ENCODE peak calls at places on chromosomes 11 and 22, in eight cellular contexts. Q, E, F, S, B, M, G and P are unnamed samples.

GRCh38 chr11:32005786-32006406 is 85.0 kb upstream of the RCN1 start:
- DNase-seq in Q (no peak), E (no peak), F (no peak), S (no peak), B (no peak), M (no peak), G (no peak), P (no peak)

GRCh38 chr22:31100762-31101525 is 6.4 kb downstream of the SELENOM start:
- DNase-seq in Q (no peak), E (no peak), F (no peak), S (no peak), B (no peak), M (no peak), G (no peak), P (no peak)

GRCh38 chr22:20964090-20964798 is 2.8 kb upstream of the AIFM3 start:
- DNase-seq in Q (no peak), E (no peak), F (no peak), S (no peak), B (no peak), M (no peak), G (no peak), P (no peak)

GRCh38 chr11:108616549-108616948 is 23.0 kb upstream of the EXPH5 start:
- DNase-seq in Q (no peak), E (peak; percentile 49), F (peak; percentile 85), S (no peak), B (no peak), M (no peak), G (peak; percentile 17), P (no peak)

GRCh38 chr11:75523189-75523588 is 2.6 kb downstream of the GDPD5 start:
- DNase-seq in Q (no peak), E (no peak), F (no peak), S (no peak), B (no peak), M (no peak), G (no peak), P (no peak)

GRCh38 chr22:40818192-40818746 is 877 bp downstream of the SLC25A17 start:
- DNase-seq in Q (no peak), E (no peak), F (no peak), S (no peak), B (no peak), M (no peak), G (no peak), P (no peak)

GRCh38 chr11:120336641-120337132 is 474 bp downstream of the ARHGEF12 start:
- DNase-seq in Q (peak; percentile 62), E (no peak), F (no peak), S (peak; percentile 77), B (peak; percentile 84), M (no peak), G (peak; percentile 47), P (peak; percentile 92)

GRCh38 chr11:69636512-69636866 is 4.5 kb upstream of the CCND1 start:
- DNase-seq in Q (peak; percentile 73), E (no peak), F (no peak), S (peak; percentile 82), B (no peak), M (peak; percentile 62), G (peak; percentile 93), P (peak; percentile 55)

GRCh38 chr11:117953029-117953671 is 23.9 kb upstream of the TMPRSS13 start:
- DNase-seq in Q (no peak), E (no peak), F (no peak), S (no peak), B (no peak), M (no peak), G (no peak), P (no peak)

GRCh38 chr22:30414525-30415047 is 11.0 kb upstream of the MTFP1 start:
- DNase-seq in Q (no peak), E (no peak), F (no peak), S (no peak), B (no peak), M (no peak), G (no peak), P (no peak)

GRCh38 chr22:44807915-44808690 is 55.7 kb downstream of the ARHGAP8 start:
- DNase-seq in Q (no peak), E (peak; percentile 15), F (no peak), S (no peak), B (no peak), M (no peak), G (peak; percentile 78), P (no peak)

GRCh38 chr22:24361976-24362646 is 65.3 kb upstream of the ADORA2A start:
- DNase-seq in Q (no peak), E (no peak), F (no peak), S (no peak), B (no peak), M (no peak), G (no peak), P (no peak)

GRCh38 chr22:40401532-40401931 is 31.1 kb downstream of the SGSM3 start:
- DNase-seq in Q (no peak), E (no peak), F (no peak), S (no peak), B (no peak), M (no peak), G (no peak), P (no peak)

DNA sequence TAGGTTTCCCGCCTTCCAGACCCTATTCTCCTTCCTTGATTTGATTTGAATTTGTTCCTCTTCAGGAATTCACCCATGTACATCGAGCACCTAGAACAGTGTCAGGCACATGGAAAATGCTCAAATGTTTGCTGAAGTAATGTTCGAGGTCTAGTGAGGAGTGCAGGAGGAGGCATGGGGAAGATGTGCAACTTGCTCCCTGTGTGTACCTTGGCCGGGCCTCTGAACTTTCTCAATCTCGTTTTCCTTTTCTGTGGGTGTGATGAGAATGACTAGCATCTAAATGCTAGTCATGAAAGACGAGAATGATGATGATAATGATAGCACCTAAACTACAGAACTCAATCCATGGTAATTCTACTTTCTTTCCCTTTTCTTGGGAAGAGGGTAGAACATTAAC is 279.1 kb upstream of the PLET1 start:
- DNase-seq in Q (no peak), E (no peak), F (no peak), S (no peak), B (no peak), M (no peak), G (no peak), P (no peak)
- H3K4me3 ChIP-seq in Q (no peak overlapping the region), E (no peak overlapping the region), F (no peak overlapping the region), S (no peak overlapping the region), B (no peak overlapping the region), M (no peak overlapping the region), G (no peak overlapping the region), P (no peak overlapping the region)

GRCh38 chr11:122778148-122778547 is 60.2 kb upstream of the CRTAM start:
- DNase-seq in Q (no peak), E (no peak), F (no peak), S (no peak), B (no peak), M (no peak), G (no peak), P (no peak)

GRCh38 chr11:122781378-122782040 is 56.8 kb upstream of the CRTAM start:
- DNase-seq in Q (peak; percentile 85), E (peak; percentile 58), F (peak; percentile 63), S (peak; percentile 95), B (peak; percentile 90), M (peak; percentile 84), G (peak; percentile 98), P (no peak)

GRCh38 chr11:122780296-122780949 is 57.9 kb upstream of the CRTAM start:
- DNase-seq in Q (no peak), E (no peak), F (no peak), S (no peak), B (no peak), M (no peak), G (no peak), P (no peak)

GRCh38 chr11:122776546-122776945 is 61.8 kb upstream of the CRTAM start:
- DNase-seq in Q (no peak), E (no peak), F (no peak), S (no peak), B (no peak), M (no peak), G (no peak), P (no peak)

DNA sequence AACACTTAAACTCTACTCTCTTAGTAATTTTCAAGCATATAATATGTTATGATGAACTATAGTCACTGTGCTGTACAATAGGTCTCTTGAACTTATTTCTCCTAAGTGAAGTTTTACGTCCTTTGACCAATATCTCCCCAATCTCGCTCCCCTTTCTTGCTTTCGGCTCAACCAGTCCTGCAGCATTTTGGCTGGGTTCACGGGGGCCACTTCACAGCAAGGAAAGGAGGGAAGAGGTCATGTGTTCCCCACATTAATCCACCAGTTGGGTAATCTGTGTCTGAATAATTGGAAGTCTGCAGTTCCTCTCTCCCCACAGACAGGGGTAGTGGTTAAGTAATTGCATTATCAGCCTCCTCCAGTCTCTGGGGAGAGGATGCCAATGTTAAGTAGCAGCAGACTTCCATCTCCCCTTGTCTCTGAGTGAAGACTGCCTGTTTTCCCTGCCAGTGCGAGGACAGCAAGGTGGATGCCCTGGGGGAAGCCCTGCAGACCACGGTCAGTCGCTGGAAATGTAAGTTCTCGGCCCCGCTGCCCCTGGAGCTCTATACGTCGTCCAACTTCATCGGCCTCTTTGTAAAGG is 59.2 kb upstream of the CRTAM start:
- DNase-seq in Q (no peak), E (no peak), F (no peak), S (no peak), B (no peak), M (no peak), G (no peak), P (no peak)
- TF ChIP-seq POLR2AphosphoS5 in Q (no peak), E (no peak), F (no peak), S (no peak), B (no peak), M (no peak), G (no peak), P (no peak)

DNA sequence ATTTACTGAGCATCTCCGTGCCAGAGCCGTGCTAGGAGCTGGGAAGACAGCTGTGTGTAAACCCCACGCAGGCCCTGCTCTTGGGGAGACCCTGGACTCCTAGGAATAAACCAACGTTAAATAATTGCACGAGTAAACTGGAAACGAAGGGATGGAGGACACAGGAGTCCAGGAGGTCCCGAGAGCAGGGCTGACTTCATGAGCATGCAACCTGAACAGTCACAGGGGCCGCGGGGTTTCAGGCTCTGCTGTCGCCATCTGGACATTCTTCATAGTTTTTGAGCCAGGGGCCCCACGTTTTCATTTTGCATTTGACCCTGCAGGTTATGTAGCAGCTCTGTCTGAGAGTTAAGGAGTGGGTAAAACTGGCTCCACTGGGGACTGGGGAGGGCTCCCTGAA is 63.0 kb downstream of the PRDM11 start:
- DNase-seq in Q (no peak), E (no peak), F (no peak), S (no peak), B (no peak), M (no peak), G (peak; percentile 15), P (no peak)
- H3K4me3 ChIP-seq in Q (no peak overlapping the region), E (no peak overlapping the region), F (no peak overlapping the region), S (peak overlapping the region; percentile 29), B (peak overlapping the region; percentile 10), M (peak overlapping the region; percentile 6), G (no peak overlapping the region), P (no peak overlapping the region)

DNA sequence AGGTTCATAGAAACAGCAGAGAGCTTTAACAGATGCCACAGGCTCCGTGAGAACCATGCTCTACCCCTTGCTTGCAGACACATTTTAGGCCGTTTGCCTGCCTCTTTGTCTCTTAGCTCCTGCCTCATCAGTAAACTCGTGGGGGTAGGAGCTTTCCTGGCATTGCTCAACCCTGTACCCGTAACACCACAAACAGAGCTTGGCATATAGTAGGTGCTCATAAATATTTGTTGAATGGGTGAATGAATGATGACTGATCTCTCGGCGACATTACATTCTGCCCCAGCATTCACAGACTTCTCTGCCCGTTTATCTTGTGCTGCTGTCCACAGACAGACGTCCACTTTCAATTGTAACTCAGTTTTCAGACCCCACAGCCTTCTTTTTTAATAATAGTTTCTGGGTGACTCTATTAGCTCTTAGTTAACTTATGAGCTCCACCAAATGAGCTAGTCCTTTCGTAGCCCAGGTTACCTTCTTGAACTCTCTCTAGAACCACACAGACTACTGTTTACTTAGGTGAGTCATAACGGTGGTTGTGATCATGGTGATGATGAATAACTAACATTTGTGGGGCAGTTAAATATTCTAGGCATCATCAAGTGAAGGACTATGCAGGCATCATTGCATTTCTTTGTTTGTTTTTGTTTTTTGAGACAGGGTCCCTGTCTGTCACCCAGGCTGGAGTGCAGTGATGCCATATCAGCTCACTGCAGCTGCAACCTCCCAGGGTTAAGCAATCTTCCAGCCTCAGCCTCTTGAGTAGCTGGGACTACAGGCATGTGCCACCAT is 188.4 kb downstream of the ADAMTS15 start:
- DNase-seq in Q (no peak), E (peak; percentile 60), F (peak; percentile 97), S (no peak), B (no peak), M (no peak), G (no peak), P (no peak)
- TF ChIP-seq POLR2AphosphoS5 in Q (no peak), E (no peak), F (peak; percentile 81), S (no peak), B (no peak), M (no peak), G (no peak), P (no peak)